ENCODE peak calls at places on chromosomes 11 and 22, in five cellular contexts. O is A549, F is CD14-positive monocyte, K is fibroblast of the aortic adventitia, N is psoas muscle. M is an unnamed sample.

GRCh38 chr11:73671701-73672100 is 25.3 kb downstream of the PLEKHB1 start:
- DNase-seq in O (no peak), F (no peak), K (no peak), N (no peak), M (no peak)

GRCh38 chr11:125235006-125235405 is 70.5 kb downstream of the PKNOX2 start:
- DNase-seq in O (no peak), F (no peak), K (no peak), N (no peak), M (no peak)

GRCh38 chr11:6027501-6027900 is 3.1 kb downstream of the OR56A1 start:
- DNase-seq in O (no peak), F (no peak), K (peak), N (no peak), M (no peak)

GRCh38 chr11:8963569-8964323 is 496 bp downstream of the TMEM9B start:
- DNase-seq in O (peak), F (peak), K (peak), N (peak), M (peak)

GRCh38 chr11:91178366-91178765 is 955.5 kb upstream of the CHORDC1 start:
- DNase-seq in O (no peak), F (no peak), K (no peak), N (no peak), M (peak)

GRCh38 chr11:67577951-67578350 is 5.7 kb upstream of the GSTP1 start:
- DNase-seq in O (no peak), F (no peak), K (no peak), N (no peak), M (no peak)

GRCh38 chr11:116078101-116078561 is 573.9 kb upstream of the CADM1 start:
- DNase-seq in O (no peak), F (no peak), K (no peak), N (no peak), M (no peak)

GRCh38 chr22:31491218-31491962 is 1.7 kb upstream of the EIF4ENIF1 start:
- DNase-seq in O (no peak), F (no peak), K (no peak), N (no peak), M (no peak)

GRCh38 chr11:113384551-113384950 is 3.0 kb upstream of the ANKK1 start:
- DNase-seq in O (peak), F (no peak), K (peak), N (no peak), M (peak)

GRCh38 chr11:13215157-13215556 is 62.4 kb upstream of the BMAL1 start:
- DNase-seq in O (peak), F (no peak), K (peak), N (no peak), M (peak)

GRCh38 chr11:7787239-7787638 is 9.5 kb downstream of the OR5P2 start:
- DNase-seq in O (no peak), F (no peak), K (no peak), N (no peak), M (no peak)

GRCh38 chr11:12242926-12243325 is 132.5 kb downstream of the MICAL2 start:
- DNase-seq in O (no peak), F (no peak), K (no peak), N (no peak), M (no peak)

GRCh38 chr11:86811637-86812321 is 11.4 kb downstream of the PRSS23 start:
- DNase-seq in O (peak), F (no peak), K (peak), N (no peak), M (peak)

GRCh38 chr11:128881221-128881620 is 9.9 kb upstream of the KCNJ5 start:
- DNase-seq in O (no peak), F (no peak), K (no peak), N (no peak), M (no peak)

GRCh38 chr11:95338430-95338991 is 107.5 kb upstream of the SESN3 start:
- DNase-seq in O (no peak), F (no peak), K (peak), N (peak), M (peak)

GRCh38 chr11:2931416-2931746 is 2.2 kb upstream of the PHLDA2 start:
- DNase-seq in O (no peak), F (no peak), K (no peak), N (no peak), M (no peak)

GRCh38 chr11:95985174-95985808 is 61.4 kb upstream of the MTMR2 start:
- DNase-seq in O (peak), F (no peak), K (peak), N (no peak), M (peak)

GRCh38 chr11:88174627-88175003 is 628 bp downstream of the RAB38 start:
- DNase-seq in O (peak), F (no peak), K (peak), N (peak), M (peak)

GRCh38 chr11:128585498-128586238 is 1.7 kb downstream of the ETS1 start:
- DNase-seq in O (no peak), F (no peak), K (no peak), N (no peak), M (no peak)

GRCh38 chr22:20016734-20017621 is at the start of gene ARVCF:
- DNase-seq in O (peak), F (peak), K (peak), N (peak), M (peak)
- TF ChIP-seq CTCF in O (no peak), F (no peak), K (peak), N (peak), M (no peak)

GRCh38 chr11:44633641-44634040 is 68.2 kb downstream of the CD82 start:
- DNase-seq in O (peak), F (no peak), K (no peak), N (no peak), M (no peak)
- TF ChIP-seq CTCF in O (peak), F (no peak), K (peak), N (no peak), M (peak)

DNA sequence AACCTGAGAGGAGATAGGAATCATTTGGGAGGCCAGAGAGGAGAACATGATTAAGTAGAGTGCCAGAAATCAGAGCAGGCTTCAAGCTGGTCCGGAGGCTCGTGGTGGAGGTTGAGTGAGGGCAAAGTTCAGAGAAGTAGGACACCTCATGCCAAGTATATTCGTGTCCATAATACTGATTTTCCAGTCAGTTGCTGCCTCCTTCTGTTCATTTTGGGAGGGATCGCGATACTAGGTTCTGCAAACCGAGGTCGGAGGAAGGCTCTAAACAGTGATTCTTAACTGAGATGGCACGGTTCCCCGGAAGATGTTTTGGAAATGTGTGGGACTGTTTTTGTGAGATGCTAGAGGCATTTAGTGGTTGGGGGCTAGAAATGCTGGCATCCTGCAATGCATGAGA is 13.6 kb upstream of the CD3E start:
- DNase-seq in O (peak), F (peak), K (peak), N (no peak), M (peak)
- TF ChIP-seq CTCF in O (peak), F (peak), K (peak), N (peak), M (peak)

GRCh38 chr11:57917632-57918031 is 106.0 kb upstream of the OR9Q1 start:
- DNase-seq in O (no peak), F (no peak), K (no peak), N (no peak), M (no peak)
- TF ChIP-seq CTCF in O (no peak), F (no peak), K (no peak), N (no peak), M (no peak)

GRCh38 chr22:26942301-26942927 is 285.0 kb downstream of the MIAT start:
- DNase-seq in O (no peak), F (no peak), K (peak), N (no peak), M (no peak)

GRCh38 chr22:26939466-26939865 is 282.1 kb downstream of the MIAT start:
- DNase-seq in O (no peak), F (no peak), K (no peak), N (no peak), M (no peak)

GRCh38 chr22:26937213-26937612 is 279.8 kb downstream of the MIAT start:
- DNase-seq in O (no peak), F (no peak), K (no peak), N (no peak), M (no peak)
- TF ChIP-seq CTCF in O (no peak), F (no peak), K (no peak), N (no peak), M (no peak)

GRCh38 chr11:65489706-65490310 is 9.0 kb upstream of the MALAT1 start:
- DNase-seq in O (peak), F (no peak), K (peak), N (no peak), M (no peak)

GRCh38 chr11:65486570-65487466 is 12.0 kb upstream of the MALAT1 start:
- DNase-seq in O (no peak), F (no peak), K (no peak), N (no peak), M (no peak)

GRCh38 chr11:65489061-65489705 is 9.7 kb upstream of the MALAT1 start:
- DNase-seq in O (peak), F (no peak), K (peak), N (peak), M (peak)

GRCh38 chr11:65487467-65488272 is 11.2 kb upstream of the MALAT1 start:
- DNase-seq in O (peak), F (peak), K (peak), N (peak), M (peak)

DNA sequence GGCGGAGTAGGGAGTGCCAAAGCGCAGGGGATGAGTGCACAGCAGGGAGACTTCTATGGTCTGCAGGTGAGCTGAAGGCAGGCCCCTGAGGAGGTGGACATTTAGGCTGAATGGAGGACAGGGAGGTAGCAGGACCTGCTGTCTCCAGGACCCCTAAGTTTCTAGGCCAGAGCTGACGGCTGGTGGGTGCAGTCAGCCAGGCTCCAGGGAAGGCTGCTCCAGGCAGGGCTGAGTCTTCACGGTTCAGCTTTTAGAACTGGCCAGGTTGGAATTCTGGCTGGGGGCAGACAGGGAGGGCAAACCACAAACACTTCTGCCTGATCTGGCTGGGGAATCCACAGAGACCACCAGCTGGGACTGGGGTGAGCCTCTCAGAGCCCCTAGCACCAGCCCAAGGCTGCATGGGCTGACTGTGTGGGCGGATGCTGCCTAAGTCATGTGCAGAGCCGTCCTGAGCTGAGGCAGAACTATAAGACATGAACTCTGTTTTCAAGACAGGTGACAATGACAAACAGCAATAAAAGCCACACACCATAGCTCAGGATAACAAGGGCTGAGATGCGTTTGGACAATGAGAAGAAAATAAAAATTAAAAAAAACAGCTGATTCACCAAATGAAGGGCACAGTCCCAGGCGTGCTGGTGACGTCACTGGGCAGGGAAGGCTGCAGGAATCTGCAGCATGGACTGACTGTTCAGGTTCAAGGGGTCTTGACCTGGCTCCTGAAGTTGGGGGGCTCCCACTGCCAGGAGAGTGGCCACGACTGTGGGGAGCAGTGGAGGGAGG is 10.4 kb upstream of the MALAT1 start:
- DNase-seq in O (peak), F (no peak), K (peak), N (peak), M (peak)
- TF ChIP-seq CTCF in O (no peak), F (no peak), K (no peak), N (no peak), M (no peak)